ENCODE peak calls at places on chromosomes 6 and 20, in seven cellular contexts. Z, C, H, O, W, M and J are unnamed samples.

GRCh38 chr6:63804381-63804956 is 168.9 kb downstream of the PHF3 start:
- DNase-seq in O (no peak), Z (peak; percentile 26), M (no peak), H (no peak), C (no peak), W (peak; percentile 92), J (no peak)

GRCh38 chr6:139583420-139583819 is 209.0 kb upstream of the CITED2 start:
- DNase-seq in H (no peak), O (no peak), Z (no peak), W (no peak), C (no peak), M (no peak), J (no peak)

GRCh38 chr6:100573169-100573568 is 108.4 kb upstream of the SIM1 start:
- DNase-seq in H (no peak), W (peak; percentile 75), Z (peak; percentile 26), O (no peak), M (no peak), C (peak; percentile 16), J (no peak)

GRCh38 chr6:170435766-170436165 is 117.3 kb downstream of the PSMB1 start:
- DNase-seq in O (no peak), Z (no peak), H (no peak), C (no peak), M (no peak), W (no peak), J (no peak)

GRCh38 chr6:113306552-113307145 is 550.5 kb upstream of the MARCKS start:
- DNase-seq in O (peak; percentile 57), C (peak; percentile 56), M (peak; percentile 74), H (peak; percentile 34), Z (peak; percentile 72), W (peak; percentile 49), J (peak; percentile 82)

GRCh38 chr20:25000268-25000801 is 7.8 kb upstream of the APMAP start:
- DNase-seq in O (no peak), C (no peak), H (no peak), M (peak; percentile 8), Z (no peak), W (peak; percentile 94), J (peak; percentile 38)

GRCh38 chr6:33600761-33601160 is 20.4 kb upstream of the ITPR3 start:
- DNase-seq in Z (no peak), O (no peak), C (no peak), H (no peak), W (no peak), M (peak; percentile 19), J (no peak)

GRCh38 chr6:8831366-8832152 is 396.2 kb upstream of the SLC35B3 start:
- DNase-seq in Z (no peak), W (no peak), C (no peak), H (no peak), M (no peak), O (no peak), J (no peak)

GRCh38 chr20:32474967-32475819 is 109.9 kb downstream of the NOL4L start:
- DNase-seq in O (no peak), Z (peak; percentile 86), C (no peak), H (no peak), W (peak; percentile 95), M (peak; percentile 66), J (peak; percentile 96)

GRCh38 chr6:147900191-147900830 is 391.8 kb downstream of the SAMD5 start:
- DNase-seq in H (no peak), W (no peak), O (no peak), M (no peak), C (no peak), Z (peak; percentile 63), J (no peak)

DNA sequence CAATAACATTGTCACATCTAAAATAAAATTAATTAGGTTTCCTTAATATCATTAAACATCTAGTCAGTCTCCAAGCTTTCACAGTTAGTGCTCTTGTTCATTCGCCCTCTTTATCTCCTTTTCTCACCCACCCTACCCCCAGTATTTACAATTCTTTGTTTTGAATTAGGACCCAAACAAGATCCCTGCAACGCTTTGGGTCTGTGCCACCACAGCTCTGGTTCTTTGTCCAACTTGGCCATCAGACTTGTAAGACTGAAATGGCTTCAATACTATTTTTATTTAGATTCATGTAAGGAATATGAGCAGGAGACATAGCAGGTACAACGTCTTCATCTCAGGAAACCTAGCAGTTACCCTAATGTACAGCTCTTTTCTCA is 276.5 kb downstream of the CDKAL1 start:
- DNase-seq in C (no peak), H (no peak), M (no peak), Z (no peak), O (no peak), W (no peak), J (no peak)
- H3K9ac ChIP-seq in C (no peak overlapping the region), H (no peak overlapping the region), M (no peak overlapping the region), Z (peak overlapping the region; percentile 47), O (no peak overlapping the region), W (peak overlapping the region; percentile 81), J (no peak overlapping the region)

GRCh38 chr20:47785900-47786762 is 850 bp upstream of the SULF2 start:
- DNase-seq in O (no peak), M (peak; percentile 67), C (peak; percentile 64), Z (peak; percentile 80), W (peak; percentile 84), H (no peak), J (peak; percentile 75)
- H3K9ac ChIP-seq in O (no peak overlapping the region), M (peak overlapping the region; percentile 27), C (peak overlapping the region; percentile 15), Z (peak overlapping the region; percentile 75), W (peak overlapping the region; percentile 45), H (peak overlapping the region; percentile 9), J (peak overlapping the region; percentile 70)

GRCh38 chr6:163408352-163408991 is 6.0 kb upstream of the QKI start:
- DNase-seq in Z (no peak), W (no peak), M (no peak), C (no peak), H (no peak), O (no peak), J (no peak)

GRCh38 chr6:163406830-163407229 is 7.7 kb upstream of the QKI start:
- DNase-seq in Z (no peak), W (no peak), O (no peak), H (no peak), M (no peak), C (no peak), J (no peak)

GRCh38 chr6:163404825-163405265 is 9.7 kb upstream of the QKI start:
- DNase-seq in M (no peak), W (peak; percentile 80), Z (peak; percentile 31), C (no peak), H (no peak), O (no peak), J (no peak)

GRCh38 chr6:163405412-163406309 is 8.9 kb upstream of the QKI start:
- DNase-seq in Z (no peak), H (no peak), M (no peak), W (peak; percentile 67), O (no peak), C (no peak), J (peak; percentile 37)

DNA sequence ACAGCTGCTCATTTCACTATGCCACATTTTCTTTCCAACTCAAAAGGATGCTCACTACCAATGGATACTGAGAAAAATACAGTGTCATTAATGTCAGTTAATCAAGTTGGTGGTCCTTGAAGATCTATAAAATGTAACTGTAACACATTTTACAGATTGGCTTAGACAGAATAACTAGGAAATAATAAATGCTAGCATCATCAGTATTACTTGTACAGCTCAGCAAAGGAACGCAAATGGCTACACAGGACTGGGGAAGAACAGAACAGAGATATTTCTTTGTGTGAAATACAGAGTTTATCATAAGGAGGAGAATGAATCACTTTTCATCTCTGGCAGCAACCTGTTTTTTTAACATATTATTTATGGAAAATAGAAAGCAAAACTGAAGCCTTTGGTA is 8.2 kb upstream of the QKI start:
- DNase-seq in W (peak; percentile 20), M (no peak), H (no peak), C (no peak), O (no peak), Z (no peak), J (no peak)
- H3K9ac ChIP-seq in W (peak overlapping the region; percentile 81), M (no peak overlapping the region), H (no peak overlapping the region), C (no peak overlapping the region), O (peak overlapping the region; percentile 67), Z (no peak overlapping the region), J (no peak overlapping the region)

GRCh38 chr20:47703748-47704147 is 81.5 kb downstream of the SULF2 start:
- DNase-seq in W (no peak), O (no peak), C (no peak), H (no peak), Z (no peak), M (no peak), J (no peak)
- H3K9ac ChIP-seq in W (no peak overlapping the region), O (no peak overlapping the region), C (no peak overlapping the region), H (no peak overlapping the region), Z (no peak overlapping the region), M (no peak overlapping the region), J (no peak overlapping the region)

GRCh38 chr20:41306061-41306727 is 11.3 kb downstream of the ZHX3 start:
- DNase-seq in W (no peak), H (no peak), Z (no peak), C (no peak), O (peak; percentile 42), M (no peak), J (no peak)
- H3K9ac ChIP-seq in W (no peak overlapping the region), H (no peak overlapping the region), Z (no peak overlapping the region), C (no peak overlapping the region), O (peak overlapping the region; percentile 33), M (no peak overlapping the region), J (no peak overlapping the region)

DNA sequence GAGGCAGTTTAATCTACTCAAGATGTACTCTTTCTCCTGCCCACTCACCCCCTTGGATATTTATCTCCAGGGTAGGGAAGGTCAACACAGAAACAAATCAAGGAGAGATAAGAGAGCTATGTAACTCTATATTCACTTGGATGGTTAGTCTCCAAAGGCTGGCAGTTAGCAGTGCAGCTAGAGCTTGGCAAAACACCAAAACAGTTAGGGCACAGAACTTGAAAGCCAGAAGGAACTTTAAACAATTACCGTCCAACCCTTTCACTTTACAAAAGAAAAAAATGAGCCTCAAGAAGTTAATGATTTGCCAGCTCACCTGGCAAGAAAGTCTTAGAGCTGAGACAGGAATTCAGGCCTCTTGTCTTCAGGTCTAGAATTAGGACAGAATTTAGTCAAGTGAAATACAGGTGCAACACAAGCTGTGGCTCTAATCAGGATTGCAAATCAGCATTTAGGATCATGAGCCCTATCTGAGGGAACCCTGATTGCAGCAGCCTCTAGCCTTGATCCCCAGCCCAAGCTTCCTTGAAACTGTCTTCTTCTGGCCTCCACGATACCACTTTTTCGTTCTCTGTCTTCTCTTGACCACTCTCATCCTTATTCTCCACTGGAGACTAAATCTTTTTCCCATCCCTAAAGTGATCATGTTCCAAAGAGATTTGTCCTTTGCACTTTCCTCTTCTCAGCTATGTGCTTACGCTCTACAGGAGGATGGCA is 14.9 kb downstream of the NEDD9 start:
- DNase-seq in M (no peak), W (no peak), Z (peak; percentile 64), O (peak; percentile 17), H (no peak), C (no peak), J (peak; percentile 77)
- H3K9ac ChIP-seq in M (no peak overlapping the region), W (no peak overlapping the region), Z (no peak overlapping the region), O (no peak overlapping the region), H (no peak overlapping the region), C (no peak overlapping the region), J (no peak overlapping the region)

GRCh38 chr6:53310751-53311585 is 37.8 kb downstream of the ELOVL5 start:
- DNase-seq in C (no peak), W (no peak), M (no peak), O (no peak), Z (no peak), H (no peak), J (no peak)
- H3K9ac ChIP-seq in C (no peak overlapping the region), W (no peak overlapping the region), M (no peak overlapping the region), O (no peak overlapping the region), Z (no peak overlapping the region), H (no peak overlapping the region), J (no peak overlapping the region)

GRCh38 chr6:30345852-30346251 is 896 bp downstream of the RPP21 start:
- DNase-seq in O (no peak), W (no peak), H (no peak), C (no peak), M (no peak), Z (no peak), J (no peak)
- H3K9ac ChIP-seq in O (peak overlapping the region; percentile 74), W (peak overlapping the region; percentile 87), H (no peak overlapping the region), C (peak overlapping the region; percentile 92), M (no peak overlapping the region), Z (peak overlapping the region; percentile 54), J (peak overlapping the region; percentile 6)